ENCODE peak calls at places on chromosome 22, in five cellular contexts. F is thoracic aorta, Q is breast epithelium, K is left ventricle myocardium inferior, W is astrocyte. G is an unnamed sample. For H3K27me3, the result is how much of the 10 kb centered on the place peaks cover.

GRCh38 chr22:42700901-42701300 is 19.8 kb downstream of the A4GALT start:
- DNase-seq in F (no peak), W (no peak), K (no peak), Q (no peak), G (no peak)

GRCh38 chr22:45302751-45303150 is 7.0 kb upstream of the FAM118A start:
- DNase-seq in F (no peak), W (no peak), K (no peak), Q (no peak), G (no peak)

GRCh38 chr22:40178417-40179409 is 988 bp downstream of the TNRC6B start:
- DNase-seq in F (no peak), K (peak), W (peak), Q (no peak), G (peak)

GRCh38 chr22:43777204-43777671 is 34.9 kb downstream of the EFCAB6 start:
- DNase-seq in W (peak), F (no peak), Q (no peak), K (no peak), G (peak)

GRCh38 chr22:45586651-45587405 is 84.1 kb downstream of the FBLN1 start:
- DNase-seq in Q (no peak), W (no peak), K (no peak), F (no peak), G (no peak)

GRCh38 chr22:30422481-30423295 is 2.9 kb upstream of the MTFP1 start:
- DNase-seq in K (peak), W (peak), F (peak), Q (peak), G (peak)

GRCh38 chr22:39524753-39525657 is 4.6 kb downstream of the ATF4 start:
- DNase-seq in K (no peak), W (no peak), Q (no peak), F (no peak), G (no peak)

GRCh38 chr22:21984793-21985192 is 2.2 kb upstream of the TOP3B start:
- DNase-seq in Q (no peak), F (no peak), W (no peak), K (no peak), G (no peak)

GRCh38 chr22:27154717-27155116 is 497.3 kb downstream of the MIAT start:
- DNase-seq in K (no peak), F (no peak), Q (no peak), W (no peak), G (no peak)

GRCh38 chr22:29325785-29326315 is 10.4 kb upstream of the RASL10A start:
- DNase-seq in W (no peak), Q (no peak), K (no peak), F (no peak), G (no peak)

GRCh38 chr22:45830531-45831245 is 146.3 kb downstream of the WNT7B start:
- DNase-seq in K (no peak), W (peak), Q (no peak), F (no peak), G (no peak)

GRCh38 chr22:44712156-44712555 is 10.2 kb downstream of the PRR5 start:
- DNase-seq in Q (no peak), K (no peak), F (no peak), W (no peak), G (no peak)

GRCh38 chr22:12601870-12602779 is 2925.9 kb upstream of the OR11H1 start:
- DNase-seq in F (no peak), K (peak), Q (no peak), W (no peak), G (no peak)

GRCh38 chr22:43060213-43060612 is 29.0 kb downstream of the TTLL1 start:
- DNase-seq in F (no peak), Q (no peak), K (no peak), W (no peak), G (no peak)

GRCh38 chr22:39965749-39966148 is 5.6 kb downstream of the TMA7B start:
- DNase-seq in F (no peak), W (no peak), K (no peak), Q (no peak), G (no peak)

GRCh38 chr22:25085930-25086901 is 113.4 kb upstream of the CRYBB3 start:
- DNase-seq in Q (no peak), W (peak), F (peak), K (peak), G (no peak)

GRCh38 chr22:42977574-42977973 is 37.4 kb downstream of the PACSIN2 start:
- DNase-seq in W (no peak), K (no peak), Q (no peak), F (no peak), G (no peak)

GRCh38 chr22:50550395-50550794 is 4.7 kb downstream of the KLHDC7B start:
- DNase-seq in K (no peak), Q (no peak), W (no peak), F (no peak), G (no peak)

GRCh38 chr22:50547231-50547851 is 1.6 kb downstream of the KLHDC7B start:
- DNase-seq in K (no peak), W (no peak), Q (no peak), F (no peak), G (no peak)

GRCh38 chr22:50546326-50547230 is 879 bp downstream of the KLHDC7B start:
- DNase-seq in W (no peak), F (no peak), Q (no peak), K (no peak), G (no peak)

GRCh38 chr22:50548913-50549790 is 3.5 kb downstream of the KLHDC7B start:
- DNase-seq in W (no peak), K (no peak), F (no peak), Q (no peak), G (no peak)

GRCh38 chr22:50548046-50548912 is 2.6 kb downstream of the KLHDC7B start:
- DNase-seq in F (no peak), K (no peak), W (no peak), Q (no peak), G (no peak)
- TF ChIP-seq CTCF in F (no peak), K (no peak), W (no peak), Q (no peak), G (no peak)

DNA sequence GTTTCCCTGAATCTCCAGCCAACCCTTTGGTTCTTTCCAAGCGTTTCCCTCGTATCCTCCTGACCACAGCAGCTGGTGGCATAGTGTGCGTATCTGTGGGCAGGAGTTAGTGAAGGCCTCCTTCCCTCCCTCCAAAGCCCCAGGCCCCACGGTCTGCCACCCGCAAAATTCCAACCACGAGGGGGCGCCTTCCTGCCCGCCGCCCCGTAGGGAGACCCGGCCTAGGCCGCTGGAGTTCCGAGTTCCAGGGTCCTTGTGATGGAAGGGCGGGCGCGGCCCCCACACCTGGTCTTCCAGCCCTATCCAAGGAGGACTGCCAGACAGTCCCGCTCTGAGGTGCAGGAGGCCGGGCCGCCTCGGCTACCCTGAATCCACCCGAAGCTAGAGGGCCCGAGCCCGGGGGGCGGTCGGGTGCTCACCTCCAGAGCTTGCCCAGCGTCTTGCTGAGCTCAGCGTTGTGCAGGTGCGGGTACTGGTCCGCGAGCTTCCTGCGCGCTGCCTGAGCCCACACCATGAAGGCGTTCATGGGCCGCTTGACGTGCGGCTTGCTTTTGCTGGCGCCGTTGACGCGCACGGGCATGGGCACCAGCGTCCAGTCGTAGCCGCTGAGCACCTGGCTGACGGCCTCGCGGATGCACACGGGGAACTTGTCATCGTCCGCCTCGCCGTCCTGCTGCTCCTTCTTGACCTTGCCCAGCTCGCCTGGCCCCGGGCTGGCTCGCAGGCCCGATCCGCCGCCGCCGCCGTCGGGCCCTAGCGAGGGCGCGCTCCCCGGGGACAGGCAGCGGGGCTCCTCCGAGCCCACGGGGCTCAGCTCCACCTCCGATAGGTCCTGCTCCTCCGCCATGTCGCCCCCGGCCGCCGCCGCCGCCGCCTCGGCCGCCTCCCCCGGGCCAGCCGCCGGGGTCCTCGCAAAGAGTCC is 1.2 kb downstream of the SOX10 start:
- DNase-seq in Q (no peak), K (no peak), F (no peak), W (no peak), G (no peak)
- H3K4me3 ChIP-seq in Q (peak), K (peak), F (no peak), W (no peak), G (no peak)

DNA sequence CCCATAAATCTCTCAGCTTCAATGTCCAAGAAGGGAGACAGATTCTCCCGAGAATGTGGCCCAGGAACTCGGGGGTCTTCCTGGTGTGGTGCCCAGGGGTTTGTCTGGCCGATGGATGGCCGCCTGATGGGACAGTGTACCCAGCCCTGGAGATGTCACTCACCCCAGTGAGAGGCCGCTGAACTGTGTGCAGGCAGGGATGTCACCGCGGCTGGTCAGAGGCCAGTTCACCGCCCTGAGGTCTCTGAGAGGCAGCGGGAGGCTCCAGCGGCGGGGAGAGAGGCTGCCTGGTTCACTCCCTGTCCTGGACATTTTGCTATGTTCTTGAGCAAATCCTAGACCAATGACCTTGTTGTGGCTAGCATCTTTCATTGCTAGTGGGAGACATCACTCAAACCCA is 1349.5 kb downstream of the BRD1 start:
- DNase-seq in W (no peak), F (no peak), K (no peak), Q (peak), G (no peak)
- H3K27me3 ChIP-seq in W (under half), F (under half), K (half or more), Q (under half), G (under half)

GRCh38 chr22:20258584-20259335 is 9.4 kb downstream of the RTN4R start:
- DNase-seq in Q (no peak), F (no peak), K (no peak), W (no peak), G (no peak)
- TF ChIP-seq CTCF in Q (no peak), F (no peak), K (no peak), W (peak), G (peak)

GRCh38 chr22:17566776-17567175 is 3.5 kb downstream of the SLC25A18 start:
- DNase-seq in F (no peak), K (no peak), W (no peak), Q (no peak), G (no peak)

GRCh38 chr22:17559188-17559587 is 4.1 kb upstream of the SLC25A18 start:
- DNase-seq in Q (no peak), W (no peak), K (no peak), F (no peak), G (no peak)

GRCh38 chr22:17562906-17563870 is at the start of gene SLC25A18:
- DNase-seq in W (peak), F (no peak), Q (no peak), K (peak), G (no peak)

GRCh38 chr22:17565986-17566687 is 2.8 kb downstream of the SLC25A18 start:
- DNase-seq in K (no peak), W (no peak), F (no peak), Q (no peak), G (no peak)

DNA sequence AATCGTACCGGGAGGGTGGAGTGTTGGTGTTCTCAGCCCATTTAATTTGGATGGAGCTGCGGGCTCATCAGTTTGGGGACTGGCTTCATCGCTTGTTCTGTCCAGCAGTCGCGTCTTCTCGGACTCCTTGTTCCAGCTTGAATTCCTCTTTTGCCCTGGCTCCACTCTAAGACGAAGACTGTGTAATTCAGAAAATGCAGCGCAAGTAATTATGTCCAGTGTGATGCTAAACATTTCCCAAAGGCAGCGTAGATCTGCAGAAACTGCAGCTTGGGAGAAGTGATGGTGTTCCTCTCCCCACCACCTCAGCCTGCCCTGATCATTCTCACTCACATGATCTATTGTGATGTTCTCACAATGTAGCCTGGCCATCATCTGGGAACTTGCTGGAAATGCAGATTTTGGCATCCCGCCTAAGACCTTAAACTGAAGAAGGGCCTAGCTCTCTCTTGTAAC is 666 bp downstream of the SLC25A18 start:
- DNase-seq in Q (no peak), K (no peak), W (peak), F (no peak), G (no peak)
- H3K4me3 ChIP-seq in Q (peak), K (peak), W (no peak), F (no peak), G (no peak)

DNA sequence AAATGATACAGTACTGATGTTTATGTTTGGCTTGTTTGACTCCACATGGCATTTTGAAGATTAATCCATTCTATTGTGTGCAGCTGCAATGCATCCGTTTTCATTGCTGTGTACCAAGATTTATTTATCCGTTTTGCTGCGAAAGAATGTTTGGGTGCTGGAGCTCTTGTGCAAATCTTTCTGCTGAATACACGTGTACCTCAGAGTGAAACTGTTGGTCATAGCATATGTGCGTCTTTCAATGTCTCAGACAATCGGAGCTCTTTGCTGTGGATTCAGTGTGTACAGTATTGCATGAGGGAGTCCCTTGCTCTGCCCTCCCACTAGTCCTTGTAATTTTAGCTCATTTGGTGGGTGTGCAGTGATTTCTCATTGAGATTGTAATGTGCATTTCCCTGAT is 545.4 kb downstream of the TBC1D22A start:
- DNase-seq in Q (no peak), W (no peak), F (no peak), K (no peak), G (no peak)
- H3K27me3 ChIP-seq in Q (under half), W (under half), F (under half), K (under half), G (under half)

GRCh38 chr22:23888615-23889401 is 5.4 kb upstream of the MIF start:
- DNase-seq in Q (no peak), K (no peak), W (no peak), F (no peak), G (no peak)
- TF ChIP-seq CTCF in Q (no peak), K (no peak), W (peak), F (no peak), G (no peak)

DNA sequence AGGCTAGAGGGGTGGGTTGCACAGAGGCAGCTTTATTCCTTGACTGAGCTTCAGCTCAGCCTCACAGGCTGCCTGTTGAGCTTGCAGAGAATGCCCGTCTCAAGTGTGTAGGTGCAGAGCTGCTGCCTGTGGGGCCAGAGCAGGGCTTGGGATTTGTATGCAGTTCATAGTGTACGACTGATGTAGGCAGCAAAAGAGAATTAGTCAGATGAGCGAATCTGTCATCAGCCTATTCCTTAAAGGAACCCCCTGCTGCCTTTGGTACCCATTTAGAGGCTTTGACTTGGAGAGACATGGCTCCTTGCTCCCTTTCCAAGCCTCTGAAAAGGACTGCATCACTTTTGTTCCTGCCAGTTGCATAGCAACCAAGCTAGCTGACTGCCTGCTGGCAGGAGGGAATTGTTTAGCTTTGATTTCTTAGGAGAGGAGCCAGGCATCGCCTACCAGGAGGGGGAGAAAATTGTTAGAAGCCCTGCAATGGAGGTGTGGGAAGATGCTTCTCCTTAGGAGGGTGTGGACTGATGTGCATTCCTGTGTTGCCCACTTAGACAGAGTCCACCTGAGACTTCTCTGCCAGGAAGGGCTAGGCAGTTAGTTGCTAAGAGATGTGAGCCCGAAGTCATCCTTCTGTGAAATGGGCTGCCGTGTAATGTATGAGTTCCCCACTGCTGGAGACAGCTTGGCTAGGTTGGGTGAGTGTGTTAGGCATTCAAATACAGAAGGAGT is 10.9 kb downstream of the ACO2 start:
- DNase-seq in W (peak), K (no peak), F (no peak), Q (no peak), G (no peak)
- H3K4me3 ChIP-seq in W (no peak), K (peak), F (peak), Q (no peak), G (no peak)

DNA sequence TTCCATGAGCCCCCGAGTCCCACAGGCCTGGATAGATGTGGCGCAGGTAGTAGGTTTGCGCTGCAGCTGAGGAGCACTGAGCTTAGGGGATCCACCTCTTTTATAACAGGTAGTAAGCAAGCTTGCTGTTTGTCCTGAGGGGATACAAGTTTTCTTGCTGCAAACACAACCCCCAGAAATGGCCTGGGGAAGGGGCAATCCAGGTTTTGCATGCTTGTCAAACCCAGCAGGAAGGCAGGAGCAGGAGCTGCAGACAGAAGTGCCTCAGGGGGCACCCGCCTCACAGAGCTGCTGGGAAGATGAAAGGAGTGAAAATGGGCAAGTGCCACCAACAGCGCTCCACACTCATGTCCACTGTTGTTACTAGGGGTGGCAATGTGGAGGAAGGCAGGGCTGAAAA is 18.5 kb downstream of the APOL5 start:
- DNase-seq in F (no peak), W (no peak), K (no peak), Q (no peak), G (no peak)
- H3K27me3 ChIP-seq in F (under half), W (under half), K (under half), Q (under half), G (under half)

G was measured in kidney epithelial cell.